ENCODE peak calls at places on chromosome 7, in ten cellular contexts. C is kidney tubule cell; N is mammary epithelial cell; R is activated CD4-positive, CD25-positive, alpha-beta regulatory T cell; E is substantia nigra; U is hepatocyte; S is glutamatergic neuron; Y is ureter; B is lower lobe of right lung; P is iris pigment epithelial cell. K is an unnamed sample.

GRCh38 chr7:95596183-95597135 is at the start of gene PDK4:
- DNase-seq in C (peak), N (peak), R (no peak), E (peak), U (peak), S (peak), Y (peak), B (peak), P (peak), K (peak)

GRCh38 chr7:28759373-28760013 is 198.6 kb downstream of the TRIL start:
- DNase-seq in C (peak), N (no peak), R (no peak), E (no peak), U (no peak), S (no peak), Y (no peak), B (no peak), P (peak), K (no peak)

GRCh38 chr7:132381742-132382472 is 194.4 kb downstream of the PLXNA4 start:
- DNase-seq in C (peak), N (no peak), R (no peak), E (no peak), U (peak), S (no peak), Y (no peak), B (no peak), P (no peak), K (peak)

GRCh38 chr7:29346574-29346973 is 152.0 kb downstream of the CHN2 start:
- DNase-seq in C (peak), N (no peak), R (no peak), E (no peak), U (no peak), S (no peak), Y (no peak), B (no peak), P (no peak), K (no peak)

GRCh38 chr7:2521952-2522591 is 2.5 kb downstream of the LFNG start:
- DNase-seq in C (peak), N (peak), R (peak), E (no peak), U (no peak), S (no peak), Y (no peak), B (peak), P (no peak), K (peak)

GRCh38 chr7:45407730-45408406 is 166.3 kb upstream of the ADCY1 start:
- DNase-seq in C (no peak), N (no peak), R (no peak), E (no peak), U (no peak), S (peak), Y (no peak), B (no peak), P (no peak), K (no peak)

GRCh38 chr7:92815412-92815811 is 21.0 kb downstream of the CDK6 start:
- DNase-seq in C (no peak), N (no peak), R (no peak), E (no peak), U (no peak), S (no peak), Y (no peak), B (no peak), P (no peak), K (no peak)

GRCh38 chr7:148699772-148700629 is 1.3 kb downstream of the CUL1 start:
- DNase-seq in C (peak), N (no peak), R (no peak), E (no peak), U (peak), S (no peak), Y (no peak), B (no peak), P (peak), K (peak)

GRCh38 chr7:148153611-148154010 is 437.0 kb upstream of the C7orf33 start:
- DNase-seq in C (peak), N (no peak), R (no peak), E (no peak), U (no peak), S (no peak), Y (no peak), B (peak), P (no peak), K (no peak)

GRCh38 chr7:151131284-151131621 is 36.2 kb downstream of the GBX1 start:
- DNase-seq in C (no peak), N (no peak), R (no peak), E (no peak), U (no peak), S (no peak), Y (no peak), B (no peak), P (no peak), K (no peak)

K was measured in ACHN.